ENCODE peak calls at places on chromosome 3, in four cellular contexts. B is left cardiac atrium; Q is activated CD4-positive, CD25-positive, alpha-beta regulatory T cell treated with anti-CD3 and anti-CD28 coated beads, Interleukin-2, amount 50 U/mL, for 16 hours; J is cardiac septum. R is an unnamed sample.

GRCh38 chr3:49785565-49786356 is 581 bp downstream of the IP6K1 start:
- DNase-seq in B (peak; percentile 55), Q (no peak), J (peak; percentile 78), R (peak; percentile 40)

GRCh38 chr3:151468284-151468917 is 7.5 kb upstream of the IGSF10 start:
- DNase-seq in B (no peak), Q (no peak), J (no peak), R (peak; percentile 72)

GRCh38 chr3:195811756-195812155 is at the start of gene MUC4:
- DNase-seq in B (no peak), Q (no peak), J (no peak), R (no peak)

GRCh38 chr3:141643816-141644215 is 94.3 kb upstream of the RNF7 start:
- DNase-seq in B (no peak), Q (no peak), J (peak; percentile 3), R (no peak)

GRCh38 chr3:42733501-42734262 is 31.1 kb upstream of the HHATL start:
- DNase-seq in B (no peak), Q (no peak), J (no peak), R (no peak)

GRCh38 chr3:29171583-29171990 is 109.3 kb upstream of the RBMS3 start:
- DNase-seq in B (no peak), Q (no peak), J (no peak), R (no peak)

GRCh38 chr3:148208975-148209374 is 488.7 kb upstream of the AGTR1 start:
- DNase-seq in B (no peak), Q (no peak), J (no peak), R (no peak)

GRCh38 chr3:56909349-56909748 is 107.6 kb upstream of the ARHGEF3 start:
- DNase-seq in B (no peak), Q (no peak), J (no peak), R (no peak)

GRCh38 chr3:8182904-8183303 is 318.7 kb upstream of the LMCD1 start:
- DNase-seq in B (no peak), Q (no peak), J (no peak), R (no peak)

GRCh38 chr3:13574083-13574797 is 25.3 kb downstream of the FBLN2 start:
- DNase-seq in B (no peak), Q (no peak), J (no peak), R (no peak)

GRCh38 chr3:11335056-11335608 is 62.9 kb downstream of the ATG7 start:
- DNase-seq in B (no peak), Q (peak; percentile 9), J (no peak), R (peak; percentile 67)

GRCh38 chr3:95923496-95924210 is 890.7 kb upstream of the EPHA6 start:
- DNase-seq in B (peak; percentile 33), Q (no peak), J (no peak), R (peak; percentile 1)

GRCh38 chr3:45140392-45140791 is 5.8 kb downstream of the CDCP1 start:
- DNase-seq in B (no peak), Q (no peak), J (no peak), R (no peak)